ENCODE peak calls at places on chromosomes 13 and 19, in six cellular contexts. One of them, this sample, is unnamed.

GRCh38 chr19:49932731-49933131 is 3.4 kb upstream of the NUP62 start:
- DNase-seq in foreskin fibroblast: no peak
- DNase-seq in glutamatergic neuron: no peak
- DNase-seq in astrocyte of the spinal cord: no peak
- DNase-seq in Caco-2: no peak
- DNase-seq in GM13976: no peak
- DNase-seq in this sample: peak; percentile 65

GRCh38 chr13:65946387-65946786 is 1283.7 kb downstream of the PCDH9 start:
- DNase-seq in foreskin fibroblast: no peak
- DNase-seq in glutamatergic neuron: no peak
- DNase-seq in astrocyte of the spinal cord: no peak
- DNase-seq in Caco-2: no peak
- DNase-seq in GM13976: no peak
- DNase-seq in this sample: no peak

GRCh38 chr19:5126498-5127223 is 157.7 kb downstream of the KDM4B start:
- DNase-seq in foreskin fibroblast: no peak
- DNase-seq in glutamatergic neuron: no peak
- DNase-seq in astrocyte of the spinal cord: no peak
- DNase-seq in Caco-2: no peak
- DNase-seq in GM13976: peak; percentile 81
- DNase-seq in this sample: peak; percentile 63

GRCh38 chr13:100394005-100394695 is 194.4 kb downstream of the GGACT start:
- DNase-seq in foreskin fibroblast: peak; percentile 95
- DNase-seq in glutamatergic neuron: no peak
- DNase-seq in astrocyte of the spinal cord: peak; percentile 95
- DNase-seq in Caco-2: no peak
- DNase-seq in GM13976: peak; percentile 48
- DNase-seq in this sample: peak; percentile 38

GRCh38 chr19:10137751-10138682 is 18.3 kb upstream of the EIF3G start:
- DNase-seq in foreskin fibroblast: peak; percentile 69
- DNase-seq in glutamatergic neuron: no peak
- DNase-seq in astrocyte of the spinal cord: no peak
- DNase-seq in Caco-2: no peak
- DNase-seq in GM13976: no peak
- DNase-seq in this sample: no peak

GRCh38 chr13:71621152-71622124 is 245.6 kb downstream of the DACH1 start:
- DNase-seq in foreskin fibroblast: no peak
- DNase-seq in glutamatergic neuron: no peak
- DNase-seq in astrocyte of the spinal cord: no peak
- DNase-seq in Caco-2: no peak
- DNase-seq in GM13976: no peak
- DNase-seq in this sample: no peak

GRCh38 chr13:39415403-39415802 is 187.6 kb downstream of the LHFPL6 start:
- DNase-seq in foreskin fibroblast: peak; percentile 78
- DNase-seq in glutamatergic neuron: peak; percentile 34
- DNase-seq in astrocyte of the spinal cord: peak; percentile 51
- DNase-seq in Caco-2: peak; percentile 52
- DNase-seq in GM13976: no peak
- DNase-seq in this sample: peak; percentile 20

GRCh38 chr13:65830411-65831172 is 1399.5 kb downstream of the PCDH9 start:
- DNase-seq in foreskin fibroblast: no peak
- DNase-seq in glutamatergic neuron: no peak
- DNase-seq in astrocyte of the spinal cord: no peak
- DNase-seq in Caco-2: no peak
- DNase-seq in GM13976: no peak
- DNase-seq in this sample: no peak

GRCh38 chr13:20528451-20528850 is 2.8 kb upstream of the CRYL1 start:
- DNase-seq in foreskin fibroblast: no peak
- DNase-seq in glutamatergic neuron: no peak
- DNase-seq in astrocyte of the spinal cord: no peak
- DNase-seq in Caco-2: no peak
- DNase-seq in GM13976: peak; percentile 65
- DNase-seq in this sample: peak; percentile 31

GRCh38 chr13:45889582-45890243 is 38.2 kb upstream of the SIAH3 start:
- DNase-seq in foreskin fibroblast: no peak
- DNase-seq in glutamatergic neuron: no peak
- DNase-seq in astrocyte of the spinal cord: no peak
- DNase-seq in Caco-2: no peak
- DNase-seq in GM13976: no peak
- DNase-seq in this sample: no peak

GRCh38 chr13:39297023-39297422 is 258.8 kb downstream of the NHLRC3 start:
- DNase-seq in foreskin fibroblast: no peak
- DNase-seq in glutamatergic neuron: no peak
- DNase-seq in astrocyte of the spinal cord: no peak
- DNase-seq in Caco-2: no peak
- DNase-seq in GM13976: no peak
- DNase-seq in this sample: no peak

GRCh38 chr13:109408596-109409382 is 377.6 kb downstream of the IRS2 start:
- DNase-seq in foreskin fibroblast: peak; percentile 54
- DNase-seq in glutamatergic neuron: no peak
- DNase-seq in astrocyte of the spinal cord: no peak
- DNase-seq in Caco-2: no peak
- DNase-seq in GM13976: no peak
- DNase-seq in this sample: no peak

GRCh38 chr13:51222510-51223283 is 499 bp downstream of the FAM124A start:
- DNase-seq in foreskin fibroblast: peak; percentile 33
- DNase-seq in glutamatergic neuron: no peak
- DNase-seq in astrocyte of the spinal cord: no peak
- DNase-seq in Caco-2: peak; percentile 29
- DNase-seq in GM13976: peak; percentile 16
- DNase-seq in this sample: no peak

GRCh38 chr19:52635786-52636570 is 2.2 kb downstream of the ZNF83 start:
- DNase-seq in foreskin fibroblast: peak; percentile 13
- DNase-seq in glutamatergic neuron: no peak
- DNase-seq in astrocyte of the spinal cord: no peak
- DNase-seq in Caco-2: no peak
- DNase-seq in GM13976: no peak
- DNase-seq in this sample: no peak

GRCh38 chr13:34046457-34046856 is 228.5 kb downstream of the RFC3 start:
- DNase-seq in foreskin fibroblast: no peak
- DNase-seq in glutamatergic neuron: no peak
- DNase-seq in astrocyte of the spinal cord: no peak
- DNase-seq in Caco-2: no peak
- DNase-seq in GM13976: no peak
- DNase-seq in this sample: no peak

GRCh38 chr19:44845612-44846454 is at the start of gene NECTIN2:
- DNase-seq in foreskin fibroblast: peak; percentile 99
- DNase-seq in glutamatergic neuron: peak; percentile 100
- DNase-seq in astrocyte of the spinal cord: peak; percentile 99
- DNase-seq in Caco-2: peak; percentile 100
- DNase-seq in GM13976: peak; percentile 100
- DNase-seq in this sample: peak; percentile 95
- TF ChIP-seq CTCF in foreskin fibroblast: peak; percentile 72
- TF ChIP-seq CTCF in glutamatergic neuron: peak; percentile 41
- TF ChIP-seq CTCF in astrocyte of the spinal cord: peak; percentile 80
- TF ChIP-seq CTCF in Caco-2: peak; percentile 73
- TF ChIP-seq CTCF in GM13976: peak; percentile 56
- TF ChIP-seq CTCF in this sample: no peak

DNA sequence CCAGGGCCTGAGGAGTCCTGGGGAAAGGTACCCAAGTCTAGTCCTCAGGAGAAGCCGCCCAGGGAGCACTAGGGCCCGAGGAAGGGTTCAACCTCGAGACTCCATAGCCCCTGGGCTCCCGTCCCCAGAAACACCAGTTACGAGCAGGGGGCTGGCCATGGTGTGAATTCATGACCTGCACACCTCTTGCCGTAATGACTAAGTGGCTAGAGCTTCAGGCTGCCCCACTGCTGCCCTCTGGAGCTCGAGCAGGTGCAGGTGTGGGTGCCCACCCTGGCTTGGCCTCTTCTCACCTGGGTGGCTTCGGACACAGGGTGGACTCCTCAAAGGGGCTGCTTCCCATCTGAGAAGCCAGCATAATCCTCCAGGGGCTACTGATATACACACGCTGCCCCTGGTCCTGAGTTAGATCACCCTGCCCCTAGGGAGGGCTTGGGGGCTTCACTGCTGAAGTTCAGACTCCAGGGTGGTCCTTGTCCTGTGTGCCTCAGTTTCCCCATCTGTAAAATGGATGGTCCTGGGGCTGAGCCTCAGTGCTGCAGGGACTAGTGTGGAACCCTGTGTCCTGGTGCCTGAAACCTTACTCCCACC is 13.6 kb downstream of the SPC24 start:
- DNase-seq in foreskin fibroblast: peak; percentile 18
- DNase-seq in glutamatergic neuron: no peak
- DNase-seq in astrocyte of the spinal cord: no peak
- DNase-seq in Caco-2: no peak
- DNase-seq in GM13976: no peak
- DNase-seq in this sample: no peak
- TF ChIP-seq CTCF in foreskin fibroblast: no peak
- TF ChIP-seq CTCF in glutamatergic neuron: no peak
- TF ChIP-seq CTCF in astrocyte of the spinal cord: peak; percentile 31
- TF ChIP-seq CTCF in Caco-2: no peak
- TF ChIP-seq CTCF in GM13976: no peak
- TF ChIP-seq CTCF in this sample: no peak

DNA sequence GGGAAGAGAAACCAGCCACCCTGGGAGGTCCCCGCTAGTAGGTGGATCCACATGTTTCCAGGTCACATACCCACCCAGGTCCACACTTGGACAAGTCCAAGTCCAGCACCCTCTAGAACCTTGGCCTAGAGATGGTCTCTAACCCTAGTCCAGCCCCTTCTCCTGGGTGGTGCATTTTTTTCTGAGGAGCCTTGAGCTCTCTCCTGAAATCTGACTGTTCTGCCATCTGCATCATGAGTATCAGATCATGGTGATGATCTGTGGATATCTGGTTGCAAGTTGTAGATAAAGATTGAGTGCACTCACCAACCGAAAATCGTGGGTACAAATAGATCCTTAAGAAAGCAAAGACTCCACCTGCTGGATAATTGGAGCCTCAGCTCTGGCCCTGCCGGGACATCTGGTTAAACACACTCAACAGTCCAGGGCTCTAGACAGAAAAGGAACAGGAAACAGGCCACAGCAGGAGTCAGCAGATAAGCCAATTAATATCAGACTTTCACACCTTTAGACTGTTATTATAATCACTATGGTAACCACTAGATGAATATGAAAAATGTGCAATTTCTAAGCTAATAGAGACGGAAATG is 41.1 kb downstream of the GPR12 start:
- DNase-seq in foreskin fibroblast: peak; percentile 25
- DNase-seq in glutamatergic neuron: no peak
- DNase-seq in astrocyte of the spinal cord: no peak
- DNase-seq in Caco-2: no peak
- DNase-seq in GM13976: no peak
- DNase-seq in this sample: no peak
- TF ChIP-seq CTCF in foreskin fibroblast: peak; percentile 31
- TF ChIP-seq CTCF in glutamatergic neuron: peak; percentile 25
- TF ChIP-seq CTCF in astrocyte of the spinal cord: peak; percentile 18
- TF ChIP-seq CTCF in Caco-2: peak; percentile 7
- TF ChIP-seq CTCF in GM13976: no peak
- TF ChIP-seq CTCF in this sample: no peak

DNA sequence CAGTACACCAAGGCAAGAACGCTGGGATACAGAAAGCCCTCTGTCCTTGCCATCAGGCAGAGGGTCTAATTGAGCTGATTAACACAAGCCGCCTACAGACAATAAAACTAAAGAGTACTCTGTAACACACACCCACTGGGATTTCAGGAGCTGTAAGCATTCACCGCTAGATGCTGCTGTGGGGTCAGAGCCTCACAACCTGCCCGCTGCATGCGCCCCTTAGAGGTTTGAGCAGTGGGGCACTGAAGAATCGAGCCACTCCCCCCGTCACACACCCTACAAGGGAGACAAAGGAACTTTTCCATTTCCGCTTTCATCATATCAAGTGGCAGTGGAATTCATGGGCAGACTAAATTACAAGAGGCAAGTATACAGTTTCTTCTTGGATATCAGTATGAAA is 1080.6 kb downstream of the PCDH17 start:
- DNase-seq in foreskin fibroblast: no peak
- DNase-seq in glutamatergic neuron: peak; percentile 27
- DNase-seq in astrocyte of the spinal cord: no peak
- DNase-seq in Caco-2: no peak
- DNase-seq in GM13976: no peak
- DNase-seq in this sample: no peak
- TF ChIP-seq CTCF in foreskin fibroblast: no peak
- TF ChIP-seq CTCF in glutamatergic neuron: no peak
- TF ChIP-seq CTCF in astrocyte of the spinal cord: no peak
- TF ChIP-seq CTCF in Caco-2: no peak
- TF ChIP-seq CTCF in GM13976: no peak
- TF ChIP-seq CTCF in this sample: no peak

DNA sequence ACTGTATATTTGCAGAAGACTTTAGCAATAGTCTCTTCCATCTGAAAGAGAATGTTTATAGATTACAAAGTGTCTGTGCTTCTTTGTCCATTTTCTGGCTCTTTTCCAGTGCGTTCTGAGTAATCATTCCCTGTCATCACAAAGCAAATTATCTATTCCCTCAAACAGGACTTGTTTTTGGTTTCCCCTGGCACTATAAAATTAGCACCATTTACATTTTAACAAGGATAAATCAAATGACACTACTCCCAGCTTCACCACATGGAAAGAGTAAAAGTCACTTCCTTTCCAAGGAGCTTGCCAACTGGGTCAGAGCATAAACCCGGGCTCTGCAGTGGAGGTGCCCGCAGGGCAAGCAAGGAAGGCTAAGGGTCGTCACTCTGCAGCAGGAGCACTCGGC is 88.1 kb downstream of the SHISA2 start:
- DNase-seq in foreskin fibroblast: peak; percentile 22
- DNase-seq in glutamatergic neuron: no peak
- DNase-seq in astrocyte of the spinal cord: no peak
- DNase-seq in Caco-2: no peak
- DNase-seq in GM13976: no peak
- DNase-seq in this sample: no peak
- TF ChIP-seq CTCF in foreskin fibroblast: no peak
- TF ChIP-seq CTCF in glutamatergic neuron: no peak
- TF ChIP-seq CTCF in astrocyte of the spinal cord: no peak
- TF ChIP-seq CTCF in Caco-2: no peak
- TF ChIP-seq CTCF in GM13976: no peak
- TF ChIP-seq CTCF in this sample: no peak

GRCh38 chr13:110525328-110526319 is 35.9 kb downstream of the RAB20 start:
- DNase-seq in foreskin fibroblast: no peak
- DNase-seq in glutamatergic neuron: no peak
- DNase-seq in astrocyte of the spinal cord: no peak
- DNase-seq in Caco-2: no peak
- DNase-seq in GM13976: peak; percentile 71
- DNase-seq in this sample: peak; percentile 52
- TF ChIP-seq CTCF in foreskin fibroblast: no peak
- TF ChIP-seq CTCF in glutamatergic neuron: no peak
- TF ChIP-seq CTCF in astrocyte of the spinal cord: no peak
- TF ChIP-seq CTCF in Caco-2: no peak
- TF ChIP-seq CTCF in GM13976: peak; percentile 17
- TF ChIP-seq CTCF in this sample: no peak

DNA sequence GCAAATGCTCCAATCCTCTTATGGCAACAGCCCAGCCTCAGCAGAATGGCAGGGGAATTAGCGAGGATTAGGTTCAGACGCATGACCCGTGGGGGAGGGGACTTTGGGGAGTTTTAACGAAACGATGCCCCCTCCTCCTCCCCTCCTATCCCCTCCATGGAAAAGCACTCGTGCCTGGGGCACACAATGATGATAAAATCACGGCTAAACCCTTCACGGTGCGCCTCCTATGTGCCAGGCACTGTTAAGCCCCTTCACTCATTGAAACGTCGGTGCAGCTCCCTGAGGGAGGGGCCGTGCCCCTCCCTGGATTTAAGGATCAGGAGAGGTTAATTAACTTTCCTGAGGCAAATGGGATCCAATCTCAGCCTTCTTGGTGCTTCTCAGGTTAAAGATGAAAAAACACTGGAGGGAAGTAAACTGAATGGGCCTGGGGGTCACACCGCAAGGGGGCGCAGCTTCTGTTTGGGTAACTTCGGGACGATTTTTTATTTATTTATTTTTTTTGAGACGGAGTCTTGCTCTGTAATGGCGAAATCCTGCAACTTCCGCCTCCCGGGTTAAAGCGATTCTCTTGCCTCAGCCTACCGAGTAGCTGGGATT is 10.1 kb upstream of the TPRX2 start:
- DNase-seq in foreskin fibroblast: peak; percentile 18
- DNase-seq in glutamatergic neuron: peak; percentile 75
- DNase-seq in astrocyte of the spinal cord: no peak
- DNase-seq in Caco-2: no peak
- DNase-seq in GM13976: no peak
- DNase-seq in this sample: peak; percentile 74
- TF ChIP-seq CTCF in foreskin fibroblast: peak; percentile 38
- TF ChIP-seq CTCF in glutamatergic neuron: peak; percentile 79
- TF ChIP-seq CTCF in astrocyte of the spinal cord: peak; percentile 44
- TF ChIP-seq CTCF in Caco-2: no peak
- TF ChIP-seq CTCF in GM13976: no peak
- TF ChIP-seq CTCF in this sample: peak; percentile 86

This sample was measured in activated CD8-positive, alpha-beta T cell treated with anti-CD3 and anti-CD28 coated beads for 36 hours.